ENCODE peak calls at places on chromosomes 11 and 22, in four cellular contexts. Q, S, X and B are unnamed samples.

GRCh38 chr11:122707111-122707510 is 51.6 kb downstream of the UBASH3B start:
- DNase-seq in Q (no peak), S (no peak), X (no peak), B (no peak)

GRCh38 chr22:36337365-36338130 is 50.2 kb downstream of the MYH9 start:
- DNase-seq in Q (no peak), S (no peak), X (no peak), B (no peak)

GRCh38 chr11:131146817-131147490 is 223.5 kb upstream of the NTM start:
- DNase-seq in X (peak), S (no peak), Q (no peak), B (no peak)

GRCh38 chr22:20882855-20883254 is 24.0 kb downstream of the SNAP29 start:
- DNase-seq in S (no peak), Q (no peak), X (no peak), B (no peak)

GRCh38 chr22:33210129-33210784 is 152.1 kb upstream of the SYN3 start:
- DNase-seq in X (no peak), S (peak), Q (no peak), B (peak)

GRCh38 chr11:8671651-8672062 is 10.8 kb downstream of the TRIM66 start:
- DNase-seq in S (no peak), Q (peak), X (no peak), B (peak)

GRCh38 chr22:46417769-46418168 is 82.3 kb downstream of the TRMU start:
- DNase-seq in S (no peak), Q (no peak), X (no peak), B (no peak)

GRCh38 chr11:122323754-122324421 is 207.9 kb upstream of the BLID start:
- DNase-seq in Q (no peak), S (no peak), X (no peak), B (no peak)

GRCh38 chr11:44223261-44223660 is 86.7 kb downstream of the ALX4 start:
- DNase-seq in S (no peak), Q (no peak), X (peak), B (peak)